ENCODE peak calls at places on chromosomes 12 and 14, in seven cellular contexts. B is NCI-H1105; F is lung microvascular endothelial cell; D is posterior cingulate gyrus; Y is Caki2; P is activated T-cell treated with anti-CD3 and anti-CD28 coated beads for 4 hours; X is stimulated activated naive CD8-positive, alpha-beta T cell treated with anti-CD3 and anti-CD28 coated beads, Interleukin-15, amount 100 ng/mL, for 72 hours. I is an unnamed sample.

GRCh38 chr12:100827901-100828520 is 33.4 kb downstream of the ANO4 start:
- DNase-seq in P (no peak), X (no peak), D (no peak), B (peak), F (peak), Y (peak), I (no peak)

GRCh38 chr14:55339770-55340169 is 68.5 kb downstream of the FBXO34 start:
- DNase-seq in X (peak), P (no peak), Y (no peak), D (no peak), B (no peak), F (no peak), I (no peak)

GRCh38 chr14:103679351-103679750 is 35.9 kb downstream of the XRCC3 start:
- DNase-seq in F (peak), Y (no peak), B (no peak), P (peak), D (no peak), X (peak), I (no peak)

GRCh38 chr14:73763396-73763795 is 49.2 kb upstream of the PNMA1 start:
- DNase-seq in D (no peak), Y (no peak), P (no peak), F (no peak), B (no peak), X (no peak), I (no peak)

GRCh38 chr12:3698218-3698974 is 54.5 kb downstream of the CRACR2A start:
- DNase-seq in Y (peak), B (peak), X (no peak), P (no peak), F (peak), D (no peak), I (peak)

GRCh38 chr14:94680498-94681288 is 68.5 kb downstream of the SERPINA3 start:
- DNase-seq in X (no peak), D (no peak), F (no peak), B (no peak), Y (no peak), P (no peak), I (no peak)

GRCh38 chr12:23055004-23055403 is 430.0 kb downstream of the ETNK1 start:
- DNase-seq in P (no peak), X (no peak), D (no peak), Y (peak), B (peak), F (no peak), I (no peak)

GRCh38 chr12:67710582-67710981 is 62.0 kb downstream of the DYRK2 start:
- DNase-seq in D (no peak), F (no peak), Y (peak), X (no peak), B (no peak), P (no peak), I (no peak)

GRCh38 chr14:71119075-71119474 is 211.8 kb downstream of the PCNX1 start:
- DNase-seq in D (no peak), Y (no peak), F (no peak), P (no peak), B (no peak), X (no peak), I (peak)

GRCh38 chr12:124303579-124304313 is 8.9 kb downstream of the RFLNA start:
- DNase-seq in B (no peak), F (no peak), Y (no peak), P (no peak), D (no peak), X (no peak), I (no peak)

GRCh38 chr14:75399819-75400678 is 27.8 kb upstream of the JDP2 start:
- DNase-seq in P (no peak), F (peak), Y (peak), X (no peak), B (peak), D (peak), I (peak)

GRCh38 chr12:114480309-114481199 is 74.6 kb upstream of the TBX5 start:
- DNase-seq in D (no peak), F (no peak), B (no peak), X (no peak), Y (no peak), P (no peak), I (no peak)

GRCh38 chr14:50808053-50808452 is 22.9 kb downstream of the NIN start:
- DNase-seq in Y (no peak), B (no peak), P (no peak), X (no peak), F (no peak), D (no peak), I (no peak)

GRCh38 chr12:104680070-104680469 is 223.3 kb downstream of the CHST11 start:
- DNase-seq in B (no peak), Y (no peak), X (peak), P (no peak), D (no peak), F (peak), I (no peak)

GRCh38 chr12:106226884-106227640 is 20.8 kb downstream of the CKAP4 start:
- DNase-seq in D (peak), P (no peak), B (peak), F (peak), Y (peak), X (peak), I (no peak)

GRCh38 chr12:122449317-122449716 is 26.8 kb upstream of the CLIP1 start:
- DNase-seq in X (no peak), B (no peak), F (peak), P (no peak), D (no peak), Y (peak), I (peak)

GRCh38 chr14:54591461-54592245 is 24.7 kb downstream of the SAMD4A start:
- DNase-seq in D (no peak), B (no peak), Y (no peak), P (no peak), F (no peak), X (no peak), I (no peak)

GRCh38 chr12:21710944-21711343 is 53.3 kb upstream of the LDHB start:
- DNase-seq in D (no peak), X (no peak), F (no peak), P (no peak), B (no peak), Y (no peak), I (no peak)

GRCh38 chr14:101076451-101077220 is 173.1 kb upstream of the RTL1 start:
- DNase-seq in D (no peak), F (no peak), X (no peak), P (no peak), Y (no peak), B (no peak), I (no peak)

GRCh38 chr14:34569750-34570149 is 30.2 kb upstream of the EAPP start:
- DNase-seq in F (no peak), P (no peak), D (no peak), Y (no peak), B (no peak), X (no peak), I (no peak)

GRCh38 chr14:65431951-65432350 is 19.4 kb downstream of the FUT8 start:
- DNase-seq in B (no peak), P (no peak), X (no peak), D (no peak), Y (no peak), F (no peak), I (no peak)

GRCh38 chr14:24037658-24038037 is 14.2 kb upstream of the CARMIL3 start:
- DNase-seq in P (no peak), Y (no peak), D (no peak), F (no peak), B (no peak), X (no peak), I (no peak)

GRCh38 chr14:99321955-99322730 is 50.1 kb upstream of the BCL11B start:
- DNase-seq in F (no peak), P (no peak), B (no peak), Y (no peak), D (no peak), X (no peak), I (no peak)

I was measured in kidney epithelial cell.